ENCODE peak calls at places on chromosomes 13 and 19, in eight cellular contexts. G, L, K, D, A, Q, X and Z are unnamed samples.

GRCh38 chr19:6536138-6536671 is 5.4 kb downstream of the TNFSF9 start:
- DNase-seq in G (peak), A (peak), L (peak), X (no peak), D (peak), K (peak), Q (peak), Z (peak)

GRCh38 chr13:71290963-71291937 is 575.8 kb downstream of the DACH1 start:
- DNase-seq in L (peak), K (peak), A (peak), D (no peak), G (no peak), X (no peak), Q (peak), Z (peak)

GRCh38 chr19:55406869-55407624 is 541 bp downstream of the UBE2S start:
- DNase-seq in X (no peak), D (peak), L (no peak), Q (no peak), G (peak), K (peak), A (no peak), Z (no peak)

GRCh38 chr13:41177616-41178015 is 16.8 kb downstream of the KBTBD7 start:
- DNase-seq in X (no peak), L (no peak), A (no peak), Q (no peak), G (no peak), D (no peak), K (peak), Z (no peak)

GRCh38 chr19:38132781-38133180 is 91.2 kb downstream of the DPF1 start:
- DNase-seq in A (no peak), Q (no peak), K (no peak), D (no peak), L (no peak), X (no peak), G (no peak), Z (no peak)

GRCh38 chr13:64069892-64070291 is 2654.2 kb upstream of the PCDH20 start:
- DNase-seq in A (no peak), X (no peak), G (no peak), L (no peak), K (no peak), Q (no peak), D (no peak), Z (no peak)

GRCh38 chr13:97353927-97354326 is 80.0 kb upstream of the RAP2A start:
- DNase-seq in K (no peak), D (peak), L (no peak), X (no peak), G (no peak), A (no peak), Q (no peak), Z (no peak)

GRCh38 chr19:40633207-40633606 is 32.0 kb downstream of the LTBP4 start:
- DNase-seq in Q (no peak), D (peak), G (no peak), A (peak), X (peak), L (no peak), K (no peak), Z (no peak)

GRCh38 chr13:30334663-30335386 is 27.5 kb upstream of the KATNAL1 start:
- DNase-seq in Q (no peak), G (no peak), X (no peak), L (no peak), D (peak), K (peak), A (peak), Z (no peak)

GRCh38 chr19:10995926-10996600 is 35.2 kb downstream of the SMARCA4 start:
- DNase-seq in D (no peak), X (no peak), Q (no peak), L (no peak), G (no peak), A (no peak), K (no peak), Z (no peak)

GRCh38 chr19:2394669-2395292 is 32.6 kb downstream of the TIMM13 start:
- DNase-seq in Q (peak), X (no peak), A (no peak), L (no peak), K (no peak), G (no peak), D (no peak), Z (no peak)

GRCh38 chr19:32022946-32023832 is 322.2 kb upstream of the ZNF507 start:
- DNase-seq in A (no peak), X (no peak), Q (no peak), G (no peak), D (no peak), L (no peak), K (no peak), Z (no peak)

GRCh38 chr13:80598189-80598588 is 257.3 kb upstream of the SPRY2 start:
- DNase-seq in Q (no peak), K (no peak), L (no peak), X (no peak), D (no peak), G (no peak), A (no peak), Z (no peak)

GRCh38 chr13:93227280-93227905 is 786 bp downstream of the GPC6 start:
- DNase-seq in X (no peak), K (peak), D (peak), Q (no peak), A (peak), L (peak), G (peak), Z (no peak)

GRCh38 chr19:883661-884211 is 9.3 kb downstream of the MED16 start:
- DNase-seq in L (no peak), K (no peak), D (no peak), X (no peak), Q (no peak), A (peak), G (peak), Z (no peak)

GRCh38 chr19:21141787-21142464 is at the start of gene ZNF431:
- DNase-seq in D (peak), G (peak), A (peak), X (peak), Q (peak), L (peak), K (peak), Z (peak)

GRCh38 chr13:96734499-96734898 is 259.8 kb downstream of the OXGR1 start:
- DNase-seq in K (no peak), Q (no peak), G (no peak), D (no peak), L (no peak), A (no peak), X (no peak), Z (no peak)

GRCh38 chr13:46341112-46341711 is 45.8 kb downstream of the RUBCNL start:
- DNase-seq in L (peak), G (no peak), K (peak), X (no peak), D (peak), Q (peak), A (peak), Z (no peak)

GRCh38 chr13:111410232-111411021 is 90.0 kb downstream of the TEX29 start:
- DNase-seq in Q (no peak), L (no peak), X (no peak), D (no peak), A (no peak), K (no peak), G (no peak), Z (no peak)

GRCh38 chr13:68056816-68057710 is 826.9 kb upstream of the PCDH9 start:
- DNase-seq in G (no peak), K (peak), D (peak), X (no peak), L (no peak), Q (no peak), A (peak), Z (no peak)

GRCh38 chr13:59261928-59262488 is 901.7 kb downstream of the DIAPH3 start:
- DNase-seq in A (no peak), G (no peak), D (no peak), X (no peak), Q (no peak), K (peak), L (no peak), Z (no peak)

GRCh38 chr13:25213716-25214115 is 41.6 kb upstream of the AMER2 start:
- DNase-seq in X (no peak), L (no peak), G (no peak), D (no peak), A (peak), Q (no peak), K (no peak), Z (no peak)

GRCh38 chr19:37309834-37310575 is 60.9 kb upstream of the ZNF527 start:
- DNase-seq in D (no peak), X (no peak), A (no peak), L (no peak), G (no peak), Q (no peak), K (no peak), Z (no peak)

DNA sequence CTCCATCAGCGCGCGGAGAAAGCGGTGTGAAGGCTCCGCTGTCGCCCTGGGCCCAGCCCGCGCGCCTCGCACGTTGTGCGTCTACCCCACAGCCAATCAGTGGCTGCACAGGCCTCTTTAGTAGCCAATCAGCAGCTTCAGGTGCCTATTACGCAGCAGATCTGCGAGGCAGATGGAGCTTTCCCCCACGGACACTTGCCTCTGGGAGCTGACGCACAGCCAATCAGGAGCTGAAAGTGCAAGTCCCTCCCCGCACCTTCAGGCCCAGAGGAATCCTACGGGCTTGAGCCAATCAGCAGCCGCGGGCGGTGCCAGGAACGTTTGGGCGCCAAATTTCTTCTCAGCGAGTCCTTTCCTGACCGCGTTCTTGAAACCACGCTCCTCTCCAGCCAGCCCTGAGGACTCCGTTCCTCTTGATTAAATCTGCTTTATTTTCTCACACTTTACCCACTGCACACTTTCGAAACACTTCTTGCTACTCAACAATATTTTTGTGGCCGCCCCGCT is 39.9 kb downstream of the SIGLEC7 start:
- DNase-seq in K (no peak), L (no peak), A (no peak), X (no peak), G (no peak), D (no peak), Q (no peak), Z (no peak)
- H3K4me3 ChIP-seq in K (no peak), L (no peak), A (no peak), X (no peak), G (no peak), D (no peak), Q (no peak), Z (no peak)

GRCh38 chr13:19345916-19346422 is 164.3 kb upstream of the TUBA3C start:
- DNase-seq in Q (no peak), D (no peak), A (no peak), G (no peak), L (no peak), K (no peak), X (no peak), Z (no peak)
- TF ChIP-seq CTCF in Q (no peak), D (no peak), A (no peak), G (no peak), L (no peak), K (no peak), X (no peak), Z (no peak)

GRCh38 chr19:50433201-50434180 is 799 bp downstream of the MYBPC2 start:
- DNase-seq in X (no peak), G (no peak), A (no peak), Q (no peak), L (no peak), K (no peak), D (no peak), Z (no peak)
- H3K4me3 ChIP-seq in X (no peak), G (peak), A (no peak), Q (peak), L (no peak), K (no peak), D (no peak), Z (no peak)

GRCh38 chr19:46571495-46571894 is 29.6 kb upstream of the CALM3 start:
- DNase-seq in A (peak), X (no peak), D (no peak), K (peak), G (no peak), Q (no peak), L (no peak), Z (no peak)
- TF ChIP-seq CTCF in A (peak), X (peak), D (peak), K (peak), G (no peak), Q (no peak), L (no peak), Z (no peak)

DNA sequence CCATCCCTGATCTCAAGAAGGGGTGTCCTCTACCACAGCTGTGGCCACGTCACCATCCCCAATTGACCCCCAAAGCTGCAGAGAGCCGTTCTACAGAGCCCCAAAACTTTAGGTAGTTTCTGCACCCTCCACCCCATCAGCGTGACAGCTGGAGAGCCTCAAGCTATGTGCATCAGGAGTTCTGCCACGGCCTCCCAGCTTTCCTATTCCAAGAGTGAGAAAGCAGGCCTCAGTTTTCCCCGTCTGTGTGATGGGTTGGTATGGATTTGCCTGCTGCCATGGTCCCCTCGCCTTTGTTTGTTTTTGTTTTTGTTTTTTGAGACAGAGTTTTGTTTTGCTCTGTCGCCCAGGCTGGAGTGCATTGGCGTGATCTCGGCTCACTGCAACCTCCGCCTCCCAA is 1.5 kb downstream of the BCL3 start:
- DNase-seq in X (no peak), A (no peak), G (no peak), L (no peak), D (no peak), K (no peak), Q (no peak), Z (no peak)
- H3K4me3 ChIP-seq in X (peak), A (peak), G (peak), L (peak), D (peak), K (peak), Q (peak), Z (no peak)